ENCODE peak calls at places on chromosomes 13 and 19, in nine cellular contexts. T is tibial artery; K is tibial nerve; E is CD8-positive, alpha-beta T cell; L is heart left ventricle; U is IMR-90; W is Peyer's patch; H is pancreas; M is K562. B is an unnamed sample. For H3K9me3, the result is how much of the 10 kb centered on the place peaks cover.

GRCh38 chr13:90918551-90918950 is 428.9 kb upstream of the MIR17HG start:
- DNase-seq in T (no peak), K (no peak), E (no peak), L (no peak), U (peak), W (no peak), H (no peak), M (no peak), B (no peak)

GRCh38 chr13:28705734-28706133 is 13.0 kb downstream of the SLC46A3 start:
- DNase-seq in T (no peak), K (no peak), E (no peak), L (no peak), U (peak), W (no peak), H (no peak), M (no peak), B (no peak)

GRCh38 chr19:40530091-40530901 is 46.4 kb upstream of the SHKBP1 start:
- DNase-seq in T (no peak), K (no peak), E (no peak), L (no peak), U (no peak), W (no peak), H (peak), M (peak), B (no peak)

GRCh38 chr19:37719111-37719926 is at the start of gene ZNF607:
- DNase-seq in T (peak), K (peak), E (peak), L (peak), U (peak), W (peak), H (peak), M (peak), B (peak)

GRCh38 chr13:44854264-44855060 is 134.8 kb downstream of the NUFIP1 start:
- DNase-seq in T (peak), K (no peak), E (no peak), L (peak), U (peak), W (peak), H (no peak), M (no peak), B (no peak)

GRCh38 chr19:46659151-46660007 is 1.6 kb downstream of the DACT3 start:
- DNase-seq in T (peak), K (peak), E (no peak), L (no peak), U (no peak), W (no peak), H (no peak), M (peak), B (no peak)

GRCh38 chr13:109272595-109273325 is 513.6 kb downstream of the IRS2 start:
- DNase-seq in T (no peak), K (no peak), E (no peak), L (no peak), U (peak), W (no peak), H (no peak), M (no peak), B (no peak)

GRCh38 chr19:28497137-28497536 is 715.8 kb downstream of the UQCRFS1 start:
- DNase-seq in T (no peak), K (no peak), E (no peak), L (no peak), U (no peak), W (no peak), H (no peak), M (no peak), B (no peak)

GRCh38 chr13:43383488-43384165 is 360.2 kb downstream of the DNAJC15 start:
- DNase-seq in T (no peak), K (no peak), E (no peak), L (no peak), U (no peak), W (no peak), H (no peak), M (no peak), B (no peak)

GRCh38 chr13:45082964-45083363 is 37.3 kb upstream of the GTF2F2 start:
- DNase-seq in T (no peak), K (no peak), E (no peak), L (no peak), U (peak), W (no peak), H (no peak), M (no peak), B (no peak)

GRCh38 chr19:43910884-43911283 is 24.2 kb downstream of the ZNF45 start:
- DNase-seq in T (no peak), K (no peak), E (no peak), L (no peak), U (no peak), W (no peak), H (no peak), M (no peak), B (no peak)

GRCh38 chr19:2727640-2727944 is 6.4 kb upstream of the DIRAS1 start:
- DNase-seq in T (no peak), K (no peak), E (no peak), L (peak), U (no peak), W (no peak), H (no peak), M (no peak), B (no peak)

GRCh38 chr19:16442386-16443276 is 29.1 kb downstream of the EPS15L1 start:
- DNase-seq in T (no peak), K (no peak), E (no peak), L (no peak), U (no peak), W (peak), H (no peak), M (peak), B (no peak)

GRCh38 chr13:31521466-31521865 is 217.9 kb upstream of the RXFP2 start:
- DNase-seq in T (no peak), K (no peak), E (no peak), L (no peak), U (no peak), W (no peak), H (no peak), M (no peak), B (no peak)

GRCh38 chr13:99307648-99308339 is 595 bp upstream of the GPR183 start:
- DNase-seq in T (peak), K (no peak), E (peak), L (no peak), U (peak), W (no peak), H (no peak), M (peak), B (no peak)

GRCh38 chr19:4556574-4557185 is 2.8 kb downstream of the SEMA6B start:
- DNase-seq in T (no peak), K (no peak), E (no peak), L (peak), U (no peak), W (no peak), H (no peak), M (peak), B (no peak)

GRCh38 chr13:103291693-103292572 is 225.7 kb upstream of the SLC10A2 start:
- DNase-seq in T (no peak), K (no peak), E (no peak), L (no peak), U (no peak), W (no peak), H (no peak), M (no peak), B (no peak)

GRCh38 chr19:49469828-49470614 is 4.0 kb upstream of the FLT3LG start:
- DNase-seq in T (no peak), K (no peak), E (peak), L (peak), U (peak), W (no peak), H (no peak), M (no peak), B (peak)

GRCh38 chr19:3270908-3271307 is 46.4 kb downstream of the CELF5 start:
- DNase-seq in T (no peak), K (no peak), E (peak), L (no peak), U (peak), W (no peak), H (no peak), M (peak), B (peak)

GRCh38 chr19:40605201-40605971 is 4.2 kb downstream of the LTBP4 start:
- DNase-seq in T (peak), K (no peak), E (peak), L (peak), U (peak), W (peak), H (peak), M (peak), B (peak)

GRCh38 chr13:113804703-113805430 is 45.8 kb downstream of the TMEM255B start:
- DNase-seq in T (peak), K (no peak), E (no peak), L (peak), U (no peak), W (peak), H (peak), M (no peak), B (no peak)

GRCh38 chr19:16014923-16015804 is 61.1 kb upstream of the TPM4 start:
- DNase-seq in T (peak), K (no peak), E (no peak), L (peak), U (no peak), W (no peak), H (no peak), M (no peak), B (no peak)

GRCh38 chr13:27595055-27595811 is 25.1 kb downstream of the LNX2 start:
- DNase-seq in T (no peak), K (no peak), E (no peak), L (no peak), U (no peak), W (no peak), H (no peak), M (peak), B (no peak)

GRCh38 chr19:35120492-35120891 is 4.9 kb downstream of the FXYD3 start:
- DNase-seq in T (no peak), K (peak), E (no peak), L (no peak), U (peak), W (no peak), H (no peak), M (no peak), B (no peak)

GRCh38 chr13:99658266-99658991 is 157.2 kb downstream of the TM9SF2 start:
- DNase-seq in T (peak), K (peak), E (peak), L (peak), U (peak), W (peak), H (peak), M (peak), B (peak)

GRCh38 chr19:18437481-18438330 is at the start of gene ISYNA1:
- DNase-seq in T (no peak), K (no peak), E (peak), L (no peak), U (peak), W (no peak), H (no peak), M (peak), B (peak)

GRCh38 chr19:46218160-46218559 is 11.4 kb upstream of the IGFL1 start:
- DNase-seq in T (no peak), K (no peak), E (no peak), L (no peak), U (peak), W (no peak), H (no peak), M (peak), B (no peak)

GRCh38 chr13:111853766-111854165 is 213.2 kb upstream of the SOX1 start:
- DNase-seq in T (peak), K (no peak), E (no peak), L (no peak), U (no peak), W (no peak), H (no peak), M (no peak), B (no peak)

GRCh38 chr13:72622546-72622945 is 104.9 kb downstream of the MZT1 start:
- DNase-seq in T (no peak), K (no peak), E (no peak), L (no peak), U (no peak), W (no peak), H (no peak), M (no peak), B (no peak)

GRCh38 chr13:26300140-26300539 is 46.2 kb downstream of the CDK8 start:
- DNase-seq in T (no peak), K (no peak), E (no peak), L (no peak), U (peak), W (no peak), H (no peak), M (peak), B (no peak)

GRCh38 chr19:40754611-40755247 is 3.7 kb downstream of the SNRPA start:
- DNase-seq in T (no peak), K (no peak), E (no peak), L (no peak), U (peak), W (peak), H (no peak), M (no peak), B (no peak)

GRCh38 chr13:50911051-50911690 is 1.6 kb downstream of the RNASEH2B start:
- DNase-seq in T (no peak), K (no peak), E (no peak), L (no peak), U (no peak), W (no peak), H (no peak), M (peak), B (no peak)

GRCh38 chr19:7476941-7477494 is 11.8 kb downstream of the PEX11G start:
- DNase-seq in T (no peak), K (no peak), E (no peak), L (no peak), U (no peak), W (no peak), H (no peak), M (no peak), B (no peak)

GRCh38 chr19:10270616-10271394 is at the start of gene ICAM1:
- DNase-seq in T (peak), K (peak), E (peak), L (peak), U (peak), W (peak), H (peak), M (peak), B (peak)

GRCh38 chr13:59086147-59086546 is 1077.6 kb downstream of the DIAPH3 start:
- DNase-seq in T (no peak), K (no peak), E (no peak), L (no peak), U (peak), W (no peak), H (no peak), M (no peak), B (no peak)

DNA sequence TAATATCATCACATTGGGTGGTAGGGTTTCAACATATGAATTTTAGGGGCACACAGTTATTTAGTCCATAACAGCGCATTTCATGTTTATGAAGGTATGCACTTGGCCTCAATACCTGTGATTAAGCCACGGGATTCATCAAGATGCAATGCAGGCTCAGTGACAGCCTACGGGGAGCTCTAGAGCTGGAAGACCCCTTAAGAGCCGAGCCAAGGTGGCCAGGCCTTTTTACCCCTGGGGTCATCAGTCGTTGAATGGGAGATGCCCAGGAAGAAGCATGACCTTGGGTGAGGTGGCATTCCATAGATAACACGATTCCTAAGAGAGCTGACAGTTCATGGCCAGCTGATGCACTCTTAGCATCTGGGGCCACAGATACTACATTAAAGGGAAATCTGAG is 380.0 kb downstream of the ZNF536 start:
- DNase-seq in T (no peak), K (no peak), E (no peak), L (no peak), U (no peak), W (no peak), H (no peak), M (no peak), B (no peak)
- H3K9me3 ChIP-seq in T (under half), K (under half), E (under half), L (under half), U (under half), W (under half), H (under half), M (under half), B (under half)

DNA sequence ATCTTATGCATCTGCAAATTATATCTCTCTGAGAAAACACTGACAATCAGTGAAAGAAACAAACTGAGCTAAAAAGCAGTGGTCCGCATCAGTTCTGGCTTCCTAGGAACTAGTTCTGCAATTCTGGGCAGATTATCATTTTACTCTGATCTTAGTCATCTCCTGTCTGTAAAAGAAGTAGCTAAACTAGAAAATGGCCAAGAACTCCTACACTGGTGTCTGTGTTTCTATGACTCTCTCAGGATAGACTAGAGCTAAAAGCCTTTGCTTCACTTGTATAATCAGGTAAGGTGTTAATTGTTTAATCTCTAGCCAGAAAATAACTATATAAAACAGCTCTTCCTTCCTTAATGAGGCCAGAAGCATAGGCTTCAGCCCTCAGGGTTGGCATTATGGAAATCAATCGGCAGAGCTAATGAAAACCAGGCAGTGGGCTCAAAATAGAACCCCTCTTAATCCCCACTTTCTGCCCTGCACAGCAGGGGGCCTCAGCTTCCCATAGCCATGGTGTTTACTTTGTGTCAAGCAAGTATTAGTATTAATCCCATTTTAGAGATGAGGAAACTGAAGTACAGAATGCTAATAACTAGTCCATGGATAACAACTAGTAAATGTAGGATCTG is 459.2 kb downstream of the FGF14 start:
- DNase-seq in T (no peak), K (no peak), E (no peak), L (no peak), U (no peak), W (no peak), H (no peak), M (no peak), B (no peak)
- TF ChIP-seq CTCF in T (no peak), K (no peak), E (no peak), L (peak), U (no peak), W (no peak), H (no peak), M (no peak), B (no peak)

GRCh38 chr13:57970404-57970803 is 338.9 kb downstream of the PCDH17 start:
- DNase-seq in T (no peak), K (no peak), E (no peak), L (no peak), U (no peak), W (no peak), H (no peak), M (no peak), B (no peak)

GRCh38 chr13:57969961-57970360 is 338.4 kb downstream of the PCDH17 start:
- DNase-seq in T (no peak), K (no peak), E (no peak), L (no peak), U (no peak), W (no peak), H (no peak), M (no peak), B (no peak)
- H3K9me3 ChIP-seq in T (under half), K (under half), E (under half), L (under half), U (under half), W (under half), H (under half), M (under half), B (under half)

GRCh38 chr13:24605923-24606372 is 74.3 kb upstream of the ATP12A start:
- DNase-seq in T (no peak), K (no peak), E (no peak), L (no peak), U (peak), W (no peak), H (no peak), M (peak), B (no peak)
- TF ChIP-seq CTCF in T (no peak), K (no peak), E (peak), L (peak), U (peak), W (peak), H (no peak), M (peak), B (peak)

GRCh38 chr19:54668353-54668752 is 5.6 kb downstream of the LILRB4 start:
- DNase-seq in T (no peak), K (no peak), E (no peak), L (no peak), U (no peak), W (no peak), H (no peak), M (no peak), B (no peak)

GRCh38 chr19:54667217-54667616 is 4.4 kb downstream of the LILRB4 start:
- DNase-seq in T (no peak), K (no peak), E (no peak), L (no peak), U (no peak), W (no peak), H (no peak), M (no peak), B (no peak)

GRCh38 chr19:54661846-54662489 is 817 bp upstream of the LILRB4 start:
- DNase-seq in T (no peak), K (no peak), E (no peak), L (no peak), U (no peak), W (no peak), H (no peak), M (no peak), B (no peak)

GRCh38 chr19:54662730-54663129 is at the start of gene LILRB4:
- DNase-seq in T (no peak), K (peak), E (no peak), L (peak), U (no peak), W (no peak), H (no peak), M (no peak), B (no peak)

DNA sequence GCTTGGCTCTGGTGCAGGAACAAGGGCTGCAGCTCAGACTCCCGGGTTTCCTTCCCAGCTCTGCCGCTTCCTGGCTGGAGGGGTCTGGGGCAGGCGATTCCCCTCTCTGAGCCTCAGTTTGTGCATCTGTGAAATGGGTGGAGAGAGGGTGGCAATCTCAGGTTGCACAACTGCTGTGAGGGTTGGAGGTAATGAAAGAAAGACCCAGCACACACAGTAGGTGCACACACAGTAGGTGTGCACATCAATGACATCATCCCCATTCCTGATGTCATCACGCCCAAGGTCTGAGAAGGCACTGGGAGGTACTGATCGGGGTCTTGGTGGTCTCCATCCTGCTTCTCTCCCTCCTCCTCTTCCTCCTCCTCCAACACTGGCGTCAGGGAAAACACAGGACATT is 2.7 kb downstream of the LILRB4 start:
- DNase-seq in T (no peak), K (no peak), E (no peak), L (no peak), U (no peak), W (no peak), H (no peak), M (no peak), B (no peak)
- H3K9me3 ChIP-seq in T (under half), K (under half), E (under half), L (under half), U (under half), W (under half), H (under half), M (under half), B (under half)

GRCh38 chr19:970695-971094 is 13.4 kb upstream of the WDR18 start:
- DNase-seq in T (no peak), K (no peak), E (no peak), L (no peak), U (no peak), W (no peak), H (no peak), M (peak), B (no peak)
- TF ChIP-seq CTCF in T (no peak), K (peak), E (peak), L (peak), U (peak), W (peak), H (no peak), M (peak), B (peak)

B was measured in CD4-positive, alpha-beta T cell.